ENCODE peak calls at places on chromosomes 7 and 10, in eight cellular contexts. M, Q, V, U, G, Z, P and R are unnamed samples.

GRCh38 chr10:113648478-113648877 is 15.4 kb downstream of the NRAP start:
- DNase-seq in Q (no peak), P (no peak), M (no peak), Z (no peak), U (no peak), V (peak; percentile 81), G (no peak), R (no peak)

GRCh38 chr10:104824378-104825006 is 183.4 kb downstream of the SORCS3 start:
- DNase-seq in U (no peak), Z (no peak), V (no peak), G (peak; percentile 11), P (peak; percentile 37), Q (peak; percentile 16), M (peak; percentile 43), R (peak; percentile 8)

GRCh38 chr7:75905785-75906604 is 9.0 kb upstream of the POR start:
- DNase-seq in Z (no peak), P (peak; percentile 81), G (no peak), U (peak; percentile 19), Q (no peak), V (peak; percentile 79), M (peak; percentile 18), R (peak; percentile 83)

GRCh38 chr7:40507166-40507565 is 372.4 kb downstream of the SUGCT start:
- DNase-seq in M (no peak), G (peak; percentile 39), V (no peak), U (no peak), Z (no peak), Q (peak; percentile 11), P (peak; percentile 40), R (no peak)

GRCh38 chr10:45514283-45515270 is 140.6 kb downstream of the ALOX5 start:
- DNase-seq in M (no peak), U (no peak), V (peak; percentile 11), Q (no peak), G (no peak), P (peak; percentile 22), Z (no peak), R (peak; percentile 3)

GRCh38 chr7:131480384-131481315 is 75.8 kb downstream of the PODXL start:
- DNase-seq in G (no peak), M (no peak), V (no peak), P (peak; percentile 67), Q (no peak), U (no peak), Z (no peak), R (no peak)

GRCh38 chr7:94301024-94301588 is 93.6 kb upstream of the COL1A2 start:
- DNase-seq in Q (no peak), V (peak; percentile 53), M (peak; percentile 68), Z (no peak), P (peak; percentile 99), G (no peak), U (peak; percentile 63), R (peak; percentile 96)

GRCh38 chr7:34463830-34464229 is 194.2 kb upstream of the NPSR1 start:
- DNase-seq in Q (no peak), P (peak; percentile 64), V (no peak), U (no peak), G (no peak), M (peak; percentile 30), Z (no peak), R (no peak)

GRCh38 chr10:88668465-88668864 is 4.2 kb downstream of the LIPF start:
- DNase-seq in G (no peak), P (no peak), Z (no peak), U (no peak), Q (no peak), V (no peak), M (no peak), R (no peak)

DNA sequence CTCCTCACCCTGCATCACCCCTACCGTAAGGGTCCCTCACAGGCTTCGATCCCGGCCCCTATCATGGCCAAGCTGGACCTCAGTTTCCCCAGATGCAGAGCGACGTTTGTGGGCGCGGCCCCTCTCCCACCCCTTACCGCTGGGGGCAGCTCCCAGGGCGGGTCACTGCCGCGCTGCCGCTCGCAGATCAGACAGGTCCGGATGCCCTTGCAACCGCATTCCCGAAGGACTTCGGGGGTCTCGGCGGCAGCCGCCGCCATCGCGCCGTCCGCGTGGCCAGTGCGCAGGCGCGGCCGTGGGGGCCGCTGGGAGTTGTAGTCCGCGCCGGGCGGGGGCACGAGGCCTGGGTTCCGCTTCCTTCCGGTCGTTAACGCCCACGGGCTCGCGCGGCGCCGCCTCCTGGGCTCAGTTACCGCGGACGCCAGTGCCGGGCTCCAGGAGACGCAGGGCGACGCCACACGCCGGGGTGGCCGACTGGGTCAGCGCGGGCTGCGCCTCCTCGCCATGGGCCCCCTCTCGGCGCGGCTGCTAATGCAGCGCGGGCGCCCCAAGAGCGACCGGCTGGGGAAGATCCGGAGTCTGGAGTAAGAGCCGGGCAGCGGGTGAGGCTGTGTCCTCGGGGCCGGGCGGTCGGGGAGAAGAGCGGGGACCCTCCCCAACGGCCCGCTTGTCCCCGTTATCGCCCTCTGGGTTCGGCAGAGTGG is at the start of the genes ALKBH4 and LRWD1:
- DNase-seq in U (peak; percentile 79), Q (peak; percentile 100), G (peak; percentile 95), P (peak; percentile 90), V (peak; percentile 94), M (peak; percentile 86), Z (no peak), R (peak; percentile 89)
- TF ChIP-seq CTCF in U (peak; percentile 28), Q (no peak), G (peak; percentile 36), P (no peak), V (peak; percentile 19), M (no peak), Z (peak; percentile 19), R (peak; percentile 16)

DNA sequence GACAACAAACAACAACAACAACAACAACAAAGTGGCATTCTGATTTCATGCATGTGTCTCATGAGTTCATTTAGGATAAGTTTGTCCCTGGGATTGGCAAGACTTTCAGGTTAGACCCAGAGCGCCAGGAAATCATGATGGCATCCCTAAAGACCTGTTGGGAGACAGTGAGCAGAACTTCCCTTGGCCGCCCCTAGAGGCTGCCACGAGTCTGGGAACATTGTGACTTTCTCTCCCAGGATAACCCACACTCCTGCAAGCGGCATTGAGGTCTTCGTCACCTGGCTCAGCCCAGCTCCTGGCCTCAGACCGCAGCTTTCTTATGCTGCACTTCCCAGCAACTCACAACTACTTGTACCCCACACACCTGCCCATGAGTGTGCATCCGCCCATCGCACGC is 80.5 kb upstream of the RNF32 start:
- DNase-seq in P (no peak), G (no peak), Z (no peak), U (no peak), V (no peak), Q (no peak), M (no peak), R (no peak)
- TF ChIP-seq CTCF in P (no peak), G (peak; percentile 47), Z (no peak), U (no peak), V (no peak), Q (no peak), M (no peak), R (no peak)

GRCh38 chr7:128919881-128920789 is 9.6 kb upstream of the KCP start:
- DNase-seq in U (no peak), Z (no peak), P (no peak), G (no peak), Q (no peak), M (no peak), V (no peak), R (no peak)
- TF ChIP-seq CTCF in U (no peak), Z (no peak), P (no peak), G (no peak), Q (no peak), M (no peak), V (no peak), R (no peak)

GRCh38 chr7:98203261-98203963 is 7.8 kb upstream of the BHLHA15 start:
- DNase-seq in V (no peak), P (no peak), Z (no peak), G (peak; percentile 36), Q (peak; percentile 86), U (no peak), M (no peak), R (no peak)

GRCh38 chr7:98203964-98204605 is 7.2 kb upstream of the BHLHA15 start:
- DNase-seq in G (no peak), Z (no peak), P (no peak), M (no peak), Q (no peak), V (no peak), U (no peak), R (no peak)

GRCh38 chr7:98204670-98205069 is 6.6 kb upstream of the BHLHA15 start:
- DNase-seq in M (no peak), G (no peak), U (no peak), V (no peak), P (no peak), Z (no peak), Q (no peak), R (no peak)

GRCh38 chr7:98200364-98200763 is 10.9 kb upstream of the BHLHA15 start:
- DNase-seq in Z (no peak), V (no peak), G (peak; percentile 94), P (no peak), U (no peak), Q (peak; percentile 46), M (no peak), R (no peak)

GRCh38 chr7:98202367-98203195 is 8.7 kb upstream of the BHLHA15 start:
- DNase-seq in M (no peak), G (peak; percentile 96), P (no peak), V (no peak), Z (no peak), U (no peak), Q (peak; percentile 94), R (no peak)
- TF ChIP-seq CTCF in M (no peak), G (no peak), P (no peak), V (no peak), Z (no peak), U (no peak), Q (no peak), R (no peak)

GRCh38 chr7:134347567-134347966 is 30.8 kb upstream of the SLC35B4 start:
- DNase-seq in V (no peak), U (no peak), G (no peak), P (no peak), Z (no peak), M (no peak), Q (no peak), R (no peak)
- TF ChIP-seq CTCF in V (no peak), U (no peak), G (no peak), P (no peak), Z (peak; percentile 5), M (no peak), Q (no peak), R (no peak)